ENCODE peak calls at places on chromosomes 13 and 19, in eight cellular contexts. G is naive thymus-derived CD4-positive, alpha-beta T cell; Y is IMR-90; M is PC-3; F is mammary epithelial cell; U is tibial artery; H is heart right ventricle; W is prostate gland. E is an unnamed sample.
A peak's percentile ranks its signal among the peaks of the same experiment; 100 is the strongest.

GRCh38 chr19:43437712-43438111 is 23.0 kb downstream of the TEX101 start:
- DNase-seq in G (no peak), Y (no peak), M (no peak), F (no peak), U (no peak), H (no peak), W (no peak), E (no peak)

GRCh38 chr19:54464624-54465266 is 1.2 kb upstream of the LENG9 start:
- DNase-seq in G (peak; percentile 35), Y (peak; percentile 63), M (peak; percentile 93), F (peak; percentile 85), U (peak; percentile 91), H (peak; percentile 88), W (peak; percentile 90), E (peak; percentile 95)

GRCh38 chr13:113862766-113863510 is 938 bp downstream of the GAS6 start:
- DNase-seq in G (no peak), Y (no peak), M (no peak), F (no peak), U (no peak), H (peak; percentile 80), W (no peak), E (peak; percentile 81)

GRCh38 chr13:59488436-59488835 is 675.3 kb downstream of the DIAPH3 start:
- DNase-seq in G (no peak), Y (no peak), M (peak; percentile 3), F (no peak), U (no peak), H (no peak), W (no peak), E (no peak)

GRCh38 chr19:7294571-7295212 is 478 bp upstream of the INSR start:
- DNase-seq in G (no peak), Y (peak; percentile 16), M (peak; percentile 48), F (peak; percentile 37), U (peak; percentile 78), H (peak; percentile 78), W (peak; percentile 74), E (peak; percentile 84)

GRCh38 chr19:2138061-2138728 is 13.2 kb downstream of the AP3D1 start:
- DNase-seq in G (no peak), Y (no peak), M (no peak), F (no peak), U (no peak), H (no peak), W (no peak), E (no peak)

GRCh38 chr13:33194820-33195692 is 90.5 kb downstream of the STARD13 start:
- DNase-seq in G (no peak), Y (peak; percentile 96), M (peak; percentile 54), F (no peak), U (no peak), H (peak; percentile 51), W (no peak), E (no peak)

GRCh38 chr13:98664047-98664446 is 87.1 kb upstream of the STK24 start:
- DNase-seq in G (no peak), Y (peak; percentile 85), M (peak; percentile 77), F (peak; percentile 96), U (no peak), H (no peak), W (no peak), E (no peak)

GRCh38 chr19:5587071-5587455 is 19.3 kb upstream of the TINCR start:
- DNase-seq in G (no peak), Y (no peak), M (no peak), F (no peak), U (no peak), H (no peak), W (no peak), E (no peak)

GRCh38 chr19:32651729-32652140 is 23.2 kb downstream of the ANKRD27 start:
- DNase-seq in G (no peak), Y (peak; percentile 11), M (no peak), F (no peak), U (no peak), H (peak; percentile 36), W (no peak), E (no peak)

GRCh38 chr19:55973982-55974381 is 12.6 kb upstream of the NLRP5 start:
- DNase-seq in G (no peak), Y (no peak), M (no peak), F (no peak), U (no peak), H (no peak), W (no peak), E (no peak)
- H3K9me3 ChIP-seq in G (peaks cover 3% of the 10 kb centered on the region), Y (peaks cover 21% of the 10 kb centered on the region), M (peaks cover 7% of the 10 kb centered on the region), F (peaks cover 14% of the 10 kb centered on the region), U (no peaks in the 10 kb centered on the region), H (no peaks in the 10 kb centered on the region), W (no peaks in the 10 kb centered on the region), E (peaks cover 8% of the 10 kb centered on the region)

GRCh38 chr19:58429745-58430144 is 10.2 kb downstream of the ZNF132 start:
- DNase-seq in G (no peak), Y (peak; percentile 26), M (no peak), F (no peak), U (no peak), H (no peak), W (no peak), E (no peak)
- H3K9me3 ChIP-seq in G (peaks cover 68% of the 10 kb centered on the region), Y (peaks cover 81% of the 10 kb centered on the region), M (peaks cover 19% of the 10 kb centered on the region), F (peaks cover 80% of the 10 kb centered on the region), U (peaks cover 45% of the 10 kb centered on the region), H (peaks cover 13% of the 10 kb centered on the region), W (peaks cover 5% of the 10 kb centered on the region), E (peaks cover 62% of the 10 kb centered on the region)

DNA sequence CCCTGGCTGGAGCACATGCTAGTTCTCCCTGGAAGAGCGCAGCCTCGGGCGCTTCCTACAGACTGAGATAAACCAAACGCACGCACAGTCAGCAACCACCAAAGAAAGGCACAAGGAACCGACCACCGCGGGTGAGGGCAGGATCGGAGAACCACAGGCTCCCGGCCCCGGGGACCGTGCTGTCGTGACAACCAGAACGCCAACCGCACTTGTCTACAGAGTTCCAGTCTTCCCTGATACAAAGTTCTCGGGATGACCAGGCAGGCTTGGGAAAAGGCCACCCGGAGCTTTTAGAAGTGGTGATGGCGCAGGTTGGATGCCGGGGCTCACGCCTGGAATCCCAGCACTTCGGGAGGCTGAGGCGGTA is 33.1 kb upstream of the CACTIN start:
- DNase-seq in G (no peak), Y (no peak), M (no peak), F (no peak), U (no peak), H (no peak), W (no peak), E (no peak)
- H3K9me3 ChIP-seq in G (no peaks in the 10 kb centered on the region), Y (no peaks in the 10 kb centered on the region), M (no peaks in the 10 kb centered on the region), F (no peaks in the 10 kb centered on the region), U (no peaks in the 10 kb centered on the region), H (no peaks in the 10 kb centered on the region), W (no peaks in the 10 kb centered on the region), E (no peaks in the 10 kb centered on the region)

GRCh38 chr19:58275564-58275963 is 3.2 kb upstream of the ZNF8 start:
- DNase-seq in G (no peak), Y (no peak), M (no peak), F (no peak), U (no peak), H (no peak), W (no peak), E (peak; percentile 1)
- H3K9me3 ChIP-seq in G (peaks cover 45% of the 10 kb centered on the region), Y (peaks cover 52% of the 10 kb centered on the region), M (peaks cover 12% of the 10 kb centered on the region), F (peaks cover 13% of the 10 kb centered on the region), U (peaks cover 7% of the 10 kb centered on the region), H (no peaks in the 10 kb centered on the region), W (no peaks in the 10 kb centered on the region), E (peaks cover 11% of the 10 kb centered on the region)

GRCh38 chr19:50046649-50047503 is 21.1 kb downstream of the ZNF473 start:
- DNase-seq in G (peak; percentile 35), Y (peak; percentile 18), M (peak; percentile 34), F (no peak), U (peak; percentile 66), H (peak; percentile 46), W (peak; percentile 43), E (peak; percentile 88)
- H3K9me3 ChIP-seq in G (peaks cover 27% of the 10 kb centered on the region), Y (peaks cover 55% of the 10 kb centered on the region), M (peaks cover 36% of the 10 kb centered on the region), F (peaks cover 78% of the 10 kb centered on the region), U (peaks cover 2% of the 10 kb centered on the region), H (no peaks in the 10 kb centered on the region), W (no peaks in the 10 kb centered on the region), E (peaks cover 25% of the 10 kb centered on the region)

GRCh38 chr19:11905928-11906327 is 18.3 kb downstream of the ZNF69 start:
- DNase-seq in G (no peak), Y (no peak), M (no peak), F (no peak), U (no peak), H (no peak), W (no peak), E (no peak)
- H3K9me3 ChIP-seq in G (peaks cover 46% of the 10 kb centered on the region), Y (peaks cover 54% of the 10 kb centered on the region), M (peaks cover 31% of the 10 kb centered on the region), F (peaks cover 26% of the 10 kb centered on the region), U (peaks cover 18% of the 10 kb centered on the region), H (peaks cover 3% of the 10 kb centered on the region), W (peaks cover 4% of the 10 kb centered on the region), E (peaks cover 23% of the 10 kb centered on the region)

E was measured in aorta.